ENCODE peak calls at places on chromosomes 4 and X, in ten cellular contexts. G is cardiac muscle cell; U is body of pancreas; B is thoracic aorta; Y is CD8-positive, alpha-beta T cell; A is tibial nerve; O is endothelial cell of umbilical vein; I is IMR-90; W is fibroblast of lung; H is BE2C. P is an unnamed sample.

GRCh38 chr4:11626046-11626445 is 197.4 kb upstream of the HS3ST1 start:
- DNase-seq in G (no peak), U (no peak), B (no peak), Y (no peak), A (no peak), O (no peak), I (no peak), W (no peak), H (no peak), P (no peak)

GRCh38 chrX:130994671-130995070 is 63.5 kb upstream of the ARHGAP36 start:
- DNase-seq in G (peak; percentile 72), U (peak; percentile 39), B (no peak), Y (no peak), A (no peak), O (peak; percentile 5), I (peak; percentile 2), W (no peak), H (peak; percentile 63), P (no peak)

GRCh38 chr4:15695764-15696163 is 7.1 kb upstream of the BST1 start:
- DNase-seq in G (no peak), U (no peak), B (no peak), Y (no peak), A (no peak), O (no peak), I (no peak), W (peak; percentile 56), H (no peak), P (no peak)

GRCh38 chr4:82718067-82718935 is 80.3 kb downstream of the SCD5 start:
- DNase-seq in G (no peak), U (peak; percentile 29), B (no peak), Y (no peak), A (peak; percentile 23), O (no peak), I (no peak), W (peak; percentile 51), H (no peak), P (peak; percentile 70)

GRCh38 chr4:189021831-189022230 is 882.6 kb downstream of the TRIML1 start:
- DNase-seq in G (peak; percentile 17), U (no peak), B (no peak), Y (no peak), A (no peak), O (no peak), I (peak; percentile 67), W (peak; percentile 25), H (peak; percentile 30), P (no peak)

GRCh38 chr4:109947918-109948317 is 35.2 kb downstream of the EGF start:
- DNase-seq in G (no peak), U (no peak), B (no peak), Y (no peak), A (no peak), O (no peak), I (no peak), W (no peak), H (no peak), P (no peak)

GRCh38 chr4:94517492-94517891 is 65.8 kb downstream of the PDLIM5 start:
- DNase-seq in G (no peak), U (no peak), B (no peak), Y (no peak), A (no peak), O (peak; percentile 41), I (no peak), W (no peak), H (no peak), P (no peak)

GRCh38 chr4:153494562-153494961 is 28.4 kb downstream of the TMEM131L start:
- DNase-seq in G (no peak), U (no peak), B (no peak), Y (no peak), A (no peak), O (no peak), I (no peak), W (no peak), H (no peak), P (no peak)

GRCh38 chr4:161936625-161937133 is 227.1 kb downstream of the FSTL5 start:
- DNase-seq in G (peak; percentile 16), U (no peak), B (no peak), Y (no peak), A (no peak), O (peak; percentile 91), I (peak; percentile 80), W (peak; percentile 99), H (no peak), P (no peak)

GRCh38 chrX:151510203-151510602 is 53.3 kb upstream of the PASD1 start:
- DNase-seq in G (peak; percentile 4), U (no peak), B (no peak), Y (no peak), A (no peak), O (no peak), I (no peak), W (no peak), H (no peak), P (no peak)

DNA sequence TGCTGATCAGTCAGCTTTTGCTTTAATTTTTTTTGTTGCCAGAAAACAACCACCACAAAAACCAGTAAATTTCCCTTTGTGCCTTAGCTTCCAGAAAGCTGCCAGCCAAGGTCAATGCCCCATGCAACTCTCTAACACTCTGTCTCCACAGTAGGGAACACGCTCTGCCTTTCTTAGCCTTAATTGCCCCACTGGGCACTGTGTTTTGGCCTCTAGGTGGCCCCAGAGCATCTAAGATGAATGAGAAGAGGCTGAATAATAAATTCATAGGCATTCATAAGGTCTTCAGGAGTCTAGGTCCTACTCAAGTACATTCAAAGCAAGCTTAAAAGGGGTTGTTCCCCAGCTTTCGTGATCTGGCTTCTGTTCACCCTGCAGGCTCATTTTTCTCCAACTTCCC is 57.7 kb upstream of the PASD1 start:
- DNase-seq in G (peak; percentile 44), U (peak; percentile 11), B (no peak), Y (no peak), A (no peak), O (peak; percentile 0), I (no peak), W (no peak), H (no peak), P (no peak)
- TF ChIP-seq CTCF in G (peak; percentile 3), U (no peak), B (no peak), Y (no peak), A (no peak), O (no peak), I (peak; percentile 29), W (no peak), H (peak; percentile 25), P (peak; percentile 35)

GRCh38 chr4:3332498-3332897 is 39.7 kb downstream of the RGS12 start:
- DNase-seq in G (no peak), U (no peak), B (no peak), Y (no peak), A (no peak), O (no peak), I (no peak), W (no peak), H (no peak), P (no peak)

GRCh38 chr4:3328814-3329663 is 36.2 kb downstream of the RGS12 start:
- DNase-seq in G (peak; percentile 65), U (no peak), B (no peak), Y (peak; percentile 7), A (no peak), O (no peak), I (no peak), W (no peak), H (no peak), P (no peak)

GRCh38 chr4:3331511-3332394 is 38.9 kb downstream of the RGS12 start:
- DNase-seq in G (no peak), U (no peak), B (no peak), Y (no peak), A (no peak), O (peak; percentile 86), I (no peak), W (no peak), H (no peak), P (peak; percentile 44)

GRCh38 chr4:3330682-3331081 is 37.9 kb downstream of the RGS12 start:
- DNase-seq in G (no peak), U (no peak), B (no peak), Y (no peak), A (no peak), O (peak; percentile 75), I (no peak), W (no peak), H (no peak), P (no peak)

GRCh38 chr4:3329887-3330286 is 37.1 kb downstream of the RGS12 start:
- DNase-seq in G (no peak), U (no peak), B (no peak), Y (no peak), A (no peak), O (no peak), I (no peak), W (no peak), H (no peak), P (no peak)
- H3K4me1 ChIP-seq in G (peaks cover 13% of the 10 kb centered on the region), U (no peaks in the 10 kb centered on the region), B (no peaks in the 10 kb centered on the region), Y (no peaks in the 10 kb centered on the region), A (no peaks in the 10 kb centered on the region), O (peaks cover 32% of the 10 kb centered on the region), I (peaks cover 3% of the 10 kb centered on the region), W (no peaks in the 10 kb centered on the region), H (no peaks in the 10 kb centered on the region), P (peaks cover 17% of the 10 kb centered on the region)

DNA sequence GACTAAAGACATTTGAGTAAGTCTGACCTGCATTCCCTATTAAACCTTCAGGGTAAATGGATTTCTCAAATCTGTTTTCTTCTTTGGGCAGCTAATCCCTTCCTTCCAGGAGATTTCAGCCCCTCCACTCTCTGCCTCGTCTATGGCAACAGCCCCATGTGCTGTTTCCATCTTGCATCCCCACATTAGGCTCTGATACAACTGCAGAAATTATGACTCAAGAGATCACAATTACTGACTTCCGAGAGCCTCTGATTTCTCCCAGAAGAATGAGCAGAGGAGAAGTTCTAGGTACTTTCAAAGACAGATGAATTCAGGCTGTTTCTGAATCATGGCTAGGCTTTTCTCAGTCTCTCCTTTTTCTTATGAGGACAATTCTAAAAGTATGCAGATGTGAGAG is 38.7 kb downstream of the RAI2 start:
- DNase-seq in G (no peak), U (no peak), B (no peak), Y (no peak), A (no peak), O (no peak), I (no peak), W (peak; percentile 4), H (no peak), P (no peak)
- TF ChIP-seq CTCF in G (no peak), U (no peak), B (no peak), Y (no peak), A (no peak), O (no peak), I (no peak), W (no peak), H (no peak), P (no peak)

GRCh38 chr4:26345541-26345940 is 24.7 kb downstream of the RBPJ start:
- DNase-seq in G (no peak), U (no peak), B (no peak), Y (no peak), A (no peak), O (no peak), I (no peak), W (no peak), H (no peak), P (no peak)

GRCh38 chr4:26346203-26346620 is 25.4 kb downstream of the RBPJ start:
- DNase-seq in G (no peak), U (no peak), B (no peak), Y (no peak), A (no peak), O (peak; percentile 55), I (no peak), W (no peak), H (peak; percentile 81), P (no peak)

GRCh38 chr4:26342328-26343040 is 21.7 kb downstream of the RBPJ start:
- DNase-seq in G (peak; percentile 31), U (no peak), B (no peak), Y (no peak), A (no peak), O (peak; percentile 35), I (peak; percentile 95), W (peak; percentile 97), H (no peak), P (no peak)

GRCh38 chr4:26343041-26343403 is 22.2 kb downstream of the RBPJ start:
- DNase-seq in G (no peak), U (no peak), B (no peak), Y (no peak), A (no peak), O (no peak), I (peak; percentile 50), W (peak; percentile 69), H (no peak), P (no peak)

GRCh38 chr4:26344901-26345300 is 24.1 kb downstream of the RBPJ start:
- DNase-seq in G (no peak), U (no peak), B (no peak), Y (no peak), A (no peak), O (no peak), I (no peak), W (no peak), H (no peak), P (no peak)
- H3K4me1 ChIP-seq in G (peaks cover 16% of the 10 kb centered on the region), U (peaks cover 24% of the 10 kb centered on the region), B (peaks cover 29% of the 10 kb centered on the region), Y (peaks cover 5% of the 10 kb centered on the region), A (no peaks in the 10 kb centered on the region), O (peaks cover 8% of the 10 kb centered on the region), I (peaks cover 13% of the 10 kb centered on the region), W (peaks cover 12% of the 10 kb centered on the region), H (peaks cover 4% of the 10 kb centered on the region), P (peaks cover 48% of the 10 kb centered on the region)

P was measured in psoas muscle.